ENCODE peak calls at places on chromosomes 2 and 18, in seven cellular contexts. One of them, this sample, is unnamed.

GRCh38 chr2:225894240-225894980 is 494.9 kb downstream of the NYAP2 start:
- DNase-seq in AG04450: peak
- DNase-seq in uterus: no peak
- DNase-seq in pancreas: no peak
- DNase-seq in CD8-positive, alpha-beta memory T cell: no peak
- DNase-seq in OCI-LY7: no peak
- DNase-seq in Peyer's patch: no peak
- DNase-seq in this sample: no peak

GRCh38 chr2:202140522-202141292 is 67.7 kb downstream of the KIAA2012 start:
- DNase-seq in AG04450: no peak
- DNase-seq in uterus: no peak
- DNase-seq in pancreas: no peak
- DNase-seq in CD8-positive, alpha-beta memory T cell: no peak
- DNase-seq in OCI-LY7: no peak
- DNase-seq in Peyer's patch: no peak
- DNase-seq in this sample: no peak

GRCh38 chr2:73283545-73284295 is 558 bp downstream of the FBXO41 start:
- DNase-seq in AG04450: no peak
- DNase-seq in uterus: no peak
- DNase-seq in pancreas: no peak
- DNase-seq in CD8-positive, alpha-beta memory T cell: no peak
- DNase-seq in OCI-LY7: peak
- DNase-seq in Peyer's patch: no peak
- DNase-seq in this sample: no peak

GRCh38 chr2:152622228-152622627 is 95.0 kb downstream of the PRPF40A start:
- DNase-seq in AG04450: no peak
- DNase-seq in uterus: peak
- DNase-seq in pancreas: no peak
- DNase-seq in CD8-positive, alpha-beta memory T cell: no peak
- DNase-seq in OCI-LY7: no peak
- DNase-seq in Peyer's patch: no peak
- DNase-seq in this sample: no peak

GRCh38 chr2:144115892-144116291 is 404.0 kb downstream of the ZEB2 start:
- DNase-seq in AG04450: no peak
- DNase-seq in uterus: no peak
- DNase-seq in pancreas: no peak
- DNase-seq in CD8-positive, alpha-beta memory T cell: no peak
- DNase-seq in OCI-LY7: no peak
- DNase-seq in Peyer's patch: no peak
- DNase-seq in this sample: no peak

GRCh38 chr2:64405476-64406406 is 48.2 kb upstream of the LGALSL start:
- DNase-seq in AG04450: no peak
- DNase-seq in uterus: peak
- DNase-seq in pancreas: no peak
- DNase-seq in CD8-positive, alpha-beta memory T cell: no peak
- DNase-seq in OCI-LY7: no peak
- DNase-seq in Peyer's patch: peak
- DNase-seq in this sample: no peak

GRCh38 chr18:44735071-44735470 is 54.4 kb downstream of the SETBP1 start:
- DNase-seq in AG04450: no peak
- DNase-seq in uterus: no peak
- DNase-seq in pancreas: no peak
- DNase-seq in CD8-positive, alpha-beta memory T cell: no peak
- DNase-seq in OCI-LY7: no peak
- DNase-seq in Peyer's patch: no peak
- DNase-seq in this sample: no peak

GRCh38 chr2:145723872-145724271 is 1204.0 kb upstream of the ZEB2 start:
- DNase-seq in AG04450: no peak
- DNase-seq in uterus: no peak
- DNase-seq in pancreas: no peak
- DNase-seq in CD8-positive, alpha-beta memory T cell: no peak
- DNase-seq in OCI-LY7: no peak
- DNase-seq in Peyer's patch: no peak
- DNase-seq in this sample: no peak

GRCh38 chr2:30798536-30798991 is 8.7 kb downstream of the CAPN13 start:
- DNase-seq in AG04450: no peak
- DNase-seq in uterus: no peak
- DNase-seq in pancreas: no peak
- DNase-seq in CD8-positive, alpha-beta memory T cell: no peak
- DNase-seq in OCI-LY7: no peak
- DNase-seq in Peyer's patch: no peak
- DNase-seq in this sample: no peak

GRCh38 chr2:103427567-103427966 is 665.7 kb downstream of the TMEM182 start:
- DNase-seq in AG04450: no peak
- DNase-seq in uterus: no peak
- DNase-seq in pancreas: no peak
- DNase-seq in CD8-positive, alpha-beta memory T cell: no peak
- DNase-seq in OCI-LY7: no peak
- DNase-seq in Peyer's patch: no peak
- DNase-seq in this sample: no peak

GRCh38 chr2:7633556-7634153 is 716.4 kb downstream of the RNF144A start:
- DNase-seq in AG04450: no peak
- DNase-seq in uterus: no peak
- DNase-seq in pancreas: no peak
- DNase-seq in CD8-positive, alpha-beta memory T cell: no peak
- DNase-seq in OCI-LY7: peak
- DNase-seq in Peyer's patch: no peak
- DNase-seq in this sample: no peak

GRCh38 chr2:112648081-112648480 is 2.3 kb downstream of the SLC20A1 start:
- DNase-seq in AG04450: no peak
- DNase-seq in uterus: no peak
- DNase-seq in pancreas: no peak
- DNase-seq in CD8-positive, alpha-beta memory T cell: no peak
- DNase-seq in OCI-LY7: no peak
- DNase-seq in Peyer's patch: no peak
- DNase-seq in this sample: no peak

GRCh38 chr2:10561636-10562035 is 113.5 kb upstream of the ODC1 start:
- DNase-seq in AG04450: no peak
- DNase-seq in uterus: no peak
- DNase-seq in pancreas: no peak
- DNase-seq in CD8-positive, alpha-beta memory T cell: no peak
- DNase-seq in OCI-LY7: no peak
- DNase-seq in Peyer's patch: no peak
- DNase-seq in this sample: no peak

DNA sequence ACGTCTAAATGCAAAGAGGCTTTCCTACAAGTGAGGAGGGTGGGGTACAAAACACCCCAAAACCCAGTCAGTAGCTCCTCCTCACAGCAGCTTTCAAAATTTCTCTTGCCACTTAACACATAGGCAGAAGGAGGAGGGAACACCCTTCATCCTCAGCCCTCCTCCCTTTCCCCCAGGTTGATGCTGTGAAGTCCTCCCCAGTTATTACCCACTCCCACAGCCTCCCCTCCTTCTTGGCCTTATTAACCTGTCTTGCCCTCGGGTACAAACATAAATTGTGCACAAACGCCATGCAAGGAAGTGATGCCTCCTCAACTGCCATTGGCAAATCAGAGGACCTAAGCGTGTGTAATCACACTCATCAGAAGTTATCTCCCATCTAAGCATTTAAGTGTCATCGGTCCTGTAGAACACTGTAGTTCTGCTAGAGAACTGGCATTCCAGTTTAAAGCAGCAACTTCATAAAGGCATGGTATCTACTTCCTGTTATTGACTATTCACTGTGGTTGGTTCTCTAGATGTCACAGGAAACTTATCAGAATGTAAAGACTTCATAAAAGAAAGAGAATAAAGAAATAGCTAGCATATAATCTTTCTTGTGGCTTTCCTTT is at the start of gene DSC1:
- DNase-seq in AG04450: no peak
- DNase-seq in uterus: no peak
- DNase-seq in pancreas: no peak
- DNase-seq in CD8-positive, alpha-beta memory T cell: no peak
- DNase-seq in OCI-LY7: no peak
- DNase-seq in Peyer's patch: no peak
- DNase-seq in this sample: peak
- H3K4me3 ChIP-seq in AG04450: no peak
- H3K4me3 ChIP-seq in uterus: no peak
- H3K4me3 ChIP-seq in pancreas: no peak
- H3K4me3 ChIP-seq in CD8-positive, alpha-beta memory T cell: peak
- H3K4me3 ChIP-seq in OCI-LY7: no peak
- H3K4me3 ChIP-seq in Peyer's patch: no peak
- H3K4me3 ChIP-seq in this sample: no peak

DNA sequence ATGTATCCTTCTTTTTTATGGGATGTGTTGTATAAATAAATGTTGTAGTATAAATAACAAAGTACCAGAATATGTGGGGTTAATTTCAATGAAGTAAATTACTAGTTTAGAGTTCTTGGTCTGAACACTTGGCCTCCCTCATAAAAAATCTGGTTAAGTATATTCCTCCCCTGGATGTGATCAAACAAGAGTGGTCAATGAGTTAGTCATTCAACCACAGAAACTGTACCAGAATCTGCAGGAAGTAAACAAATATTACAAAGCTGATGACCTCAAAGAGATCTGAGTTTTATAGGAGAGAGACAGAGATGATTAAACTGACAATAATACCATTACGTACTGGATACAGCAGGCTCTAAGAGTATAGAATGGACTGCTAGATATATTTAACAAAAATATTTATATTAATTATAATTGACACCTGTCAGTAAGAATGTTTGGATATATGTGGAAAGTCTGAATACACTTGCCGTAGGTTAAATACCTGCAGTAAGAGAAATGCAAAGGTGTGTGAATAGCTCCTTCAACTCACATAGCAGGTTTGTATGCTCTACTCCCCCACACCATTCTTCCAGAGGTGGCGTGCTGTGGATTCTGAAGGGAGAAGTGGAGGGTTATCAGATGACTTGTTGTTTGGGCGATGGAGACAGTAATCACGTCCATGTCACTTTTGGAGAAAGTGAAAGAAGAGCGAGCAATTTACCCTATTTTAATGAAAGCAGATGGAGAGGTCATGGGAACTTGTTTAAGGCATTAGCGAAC is 108.3 kb upstream of the LRATD1 start:
- DNase-seq in AG04450: peak
- DNase-seq in uterus: no peak
- DNase-seq in pancreas: no peak
- DNase-seq in CD8-positive, alpha-beta memory T cell: no peak
- DNase-seq in OCI-LY7: no peak
- DNase-seq in Peyer's patch: no peak
- DNase-seq in this sample: no peak
- H3K27ac ChIP-seq in AG04450: no peak
- H3K27ac ChIP-seq in uterus: no peak
- H3K27ac ChIP-seq in pancreas: no peak
- H3K27ac ChIP-seq in CD8-positive, alpha-beta memory T cell: no peak
- H3K27ac ChIP-seq in OCI-LY7: no peak
- H3K27ac ChIP-seq in Peyer's patch: no peak
- H3K27ac ChIP-seq in this sample: no peak

GRCh38 chr2:70887208-70887549 is 48.5 kb upstream of the ATP6V1B1 start:
- DNase-seq in AG04450: no peak
- DNase-seq in uterus: no peak
- DNase-seq in pancreas: no peak
- DNase-seq in CD8-positive, alpha-beta memory T cell: no peak
- DNase-seq in OCI-LY7: no peak
- DNase-seq in Peyer's patch: no peak
- DNase-seq in this sample: no peak
- H3K4me3 ChIP-seq in AG04450: no peak
- H3K4me3 ChIP-seq in uterus: peak
- H3K4me3 ChIP-seq in pancreas: peak
- H3K4me3 ChIP-seq in CD8-positive, alpha-beta memory T cell: no peak
- H3K4me3 ChIP-seq in OCI-LY7: no peak
- H3K4me3 ChIP-seq in Peyer's patch: peak
- H3K4me3 ChIP-seq in this sample: no peak

DNA sequence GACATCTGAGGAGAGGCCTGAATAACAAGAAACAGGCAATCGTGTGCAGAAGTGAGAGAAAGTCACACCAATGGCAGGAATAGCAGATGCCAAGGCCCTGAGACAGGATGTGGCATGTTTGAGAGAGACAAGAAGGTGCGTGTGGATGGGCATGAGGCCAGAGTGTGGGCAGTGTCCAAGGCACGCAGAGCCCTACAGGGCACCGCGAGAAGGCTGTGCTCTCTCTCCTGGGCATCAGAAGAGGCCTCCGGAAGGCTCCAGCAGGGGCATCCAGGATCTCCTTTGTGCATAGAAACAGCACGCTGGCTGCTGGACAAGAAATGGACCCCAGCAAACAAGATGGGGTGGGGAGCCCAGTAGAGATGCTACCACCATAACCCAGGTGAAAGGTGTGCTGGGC is 239.0 kb upstream of the RAB6C start:
- DNase-seq in AG04450: no peak
- DNase-seq in uterus: no peak
- DNase-seq in pancreas: no peak
- DNase-seq in CD8-positive, alpha-beta memory T cell: no peak
- DNase-seq in OCI-LY7: no peak
- DNase-seq in Peyer's patch: no peak
- DNase-seq in this sample: no peak
- H3K27ac ChIP-seq in AG04450: no peak
- H3K27ac ChIP-seq in uterus: no peak
- H3K27ac ChIP-seq in pancreas: no peak
- H3K27ac ChIP-seq in CD8-positive, alpha-beta memory T cell: no peak
- H3K27ac ChIP-seq in OCI-LY7: no peak
- H3K27ac ChIP-seq in Peyer's patch: no peak
- H3K27ac ChIP-seq in this sample: no peak

GRCh38 chr2:28824870-28825269 is 14.2 kb downstream of the SPDYA start:
- DNase-seq in AG04450: no peak
- DNase-seq in uterus: no peak
- DNase-seq in pancreas: no peak
- DNase-seq in CD8-positive, alpha-beta memory T cell: no peak
- DNase-seq in OCI-LY7: no peak
- DNase-seq in Peyer's patch: no peak
- DNase-seq in this sample: no peak
- H3K4me3 ChIP-seq in AG04450: no peak
- H3K4me3 ChIP-seq in uterus: no peak
- H3K4me3 ChIP-seq in pancreas: no peak
- H3K4me3 ChIP-seq in CD8-positive, alpha-beta memory T cell: no peak
- H3K4me3 ChIP-seq in OCI-LY7: no peak
- H3K4me3 ChIP-seq in Peyer's patch: no peak
- H3K4me3 ChIP-seq in this sample: no peak

GRCh38 chr2:23531881-23532280 is 146.9 kb downstream of the KLHL29 start:
- DNase-seq in AG04450: no peak
- DNase-seq in uterus: no peak
- DNase-seq in pancreas: no peak
- DNase-seq in CD8-positive, alpha-beta memory T cell: no peak
- DNase-seq in OCI-LY7: no peak
- DNase-seq in Peyer's patch: no peak
- DNase-seq in this sample: no peak

GRCh38 chr2:23532311-23533013 is 147.5 kb downstream of the KLHL29 start:
- DNase-seq in AG04450: no peak
- DNase-seq in uterus: peak
- DNase-seq in pancreas: no peak
- DNase-seq in CD8-positive, alpha-beta memory T cell: no peak
- DNase-seq in OCI-LY7: no peak
- DNase-seq in Peyer's patch: no peak
- DNase-seq in this sample: peak

GRCh38 chr2:23531280-23531679 is 146.3 kb downstream of the KLHL29 start:
- DNase-seq in AG04450: no peak
- DNase-seq in uterus: no peak
- DNase-seq in pancreas: no peak
- DNase-seq in CD8-positive, alpha-beta memory T cell: no peak
- DNase-seq in OCI-LY7: no peak
- DNase-seq in Peyer's patch: no peak
- DNase-seq in this sample: no peak

GRCh38 chr2:23534756-23535155 is 149.8 kb downstream of the KLHL29 start:
- DNase-seq in AG04450: no peak
- DNase-seq in uterus: no peak
- DNase-seq in pancreas: no peak
- DNase-seq in CD8-positive, alpha-beta memory T cell: no peak
- DNase-seq in OCI-LY7: no peak
- DNase-seq in Peyer's patch: no peak
- DNase-seq in this sample: no peak

GRCh38 chr2:23533014-23533730 is 148.2 kb downstream of the KLHL29 start:
- DNase-seq in AG04450: no peak
- DNase-seq in uterus: no peak
- DNase-seq in pancreas: no peak
- DNase-seq in CD8-positive, alpha-beta memory T cell: no peak
- DNase-seq in OCI-LY7: no peak
- DNase-seq in Peyer's patch: no peak
- DNase-seq in this sample: no peak
- H3K27ac ChIP-seq in AG04450: no peak
- H3K27ac ChIP-seq in uterus: peak
- H3K27ac ChIP-seq in pancreas: no peak
- H3K27ac ChIP-seq in CD8-positive, alpha-beta memory T cell: no peak
- H3K27ac ChIP-seq in OCI-LY7: no peak
- H3K27ac ChIP-seq in Peyer's patch: peak
- H3K27ac ChIP-seq in this sample: no peak